ENCODE peak calls at places on chromosomes 16 and 17, in ten cellular contexts. One of them, this sample, is unnamed.

GRCh38 chr17:26809033-26809432 is 484.9 kb upstream of the WSB1 start:
- DNase-seq in uterus: no peak
- DNase-seq in NCI-H2171: no peak
- DNase-seq in GM23338: no peak
- DNase-seq in cardiac muscle cell: no peak
- DNase-seq in activated effector memory CD4-positive, alpha-beta T cell treated with Interleukin-2 at 50 U/mL for 16 hours: no peak
- DNase-seq in NCI-H1105 treated with DMSO at 0.1 percent for 48 hours: no peak
- DNase-seq in Ammon's horn: no peak
- DNase-seq in breast epithelium: no peak
- DNase-seq in HTR-8/SVneo: no peak
- DNase-seq in this sample: no peak

GRCh38 chr16:47058295-47059086 is 85.0 kb upstream of the DNAJA2 start:
- DNase-seq in uterus: no peak
- DNase-seq in NCI-H2171: no peak
- DNase-seq in GM23338: no peak
- DNase-seq in cardiac muscle cell: peak
- DNase-seq in activated effector memory CD4-positive, alpha-beta T cell treated with Interleukin-2 at 50 U/mL for 16 hours: no peak
- DNase-seq in NCI-H1105 treated with DMSO at 0.1 percent for 48 hours: peak
- DNase-seq in Ammon's horn: no peak
- DNase-seq in breast epithelium: no peak
- DNase-seq in HTR-8/SVneo: no peak
- DNase-seq in this sample: no peak

GRCh38 chr16:10122026-10122425 is 60.2 kb downstream of the GRIN2A start:
- DNase-seq in uterus: no peak
- DNase-seq in NCI-H2171: no peak
- DNase-seq in GM23338: no peak
- DNase-seq in cardiac muscle cell: no peak
- DNase-seq in activated effector memory CD4-positive, alpha-beta T cell treated with Interleukin-2 at 50 U/mL for 16 hours: no peak
- DNase-seq in NCI-H1105 treated with DMSO at 0.1 percent for 48 hours: no peak
- DNase-seq in Ammon's horn: no peak
- DNase-seq in breast epithelium: no peak
- DNase-seq in HTR-8/SVneo: no peak
- DNase-seq in this sample: no peak

GRCh38 chr16:2974319-2975056 is 5.3 kb downstream of the PAQR4 start:
- DNase-seq in uterus: no peak
- DNase-seq in NCI-H2171: no peak
- DNase-seq in GM23338: no peak
- DNase-seq in cardiac muscle cell: no peak
- DNase-seq in activated effector memory CD4-positive, alpha-beta T cell treated with Interleukin-2 at 50 U/mL for 16 hours: no peak
- DNase-seq in NCI-H1105 treated with DMSO at 0.1 percent for 48 hours: no peak
- DNase-seq in Ammon's horn: no peak
- DNase-seq in breast epithelium: no peak
- DNase-seq in HTR-8/SVneo: no peak
- DNase-seq in this sample: no peak

GRCh38 chr16:30761427-30761927 is 385 bp downstream of the CFAP119 start:
- DNase-seq in uterus: no peak
- DNase-seq in NCI-H2171: peak
- DNase-seq in GM23338: peak
- DNase-seq in cardiac muscle cell: peak
- DNase-seq in activated effector memory CD4-positive, alpha-beta T cell treated with Interleukin-2 at 50 U/mL for 16 hours: no peak
- DNase-seq in NCI-H1105 treated with DMSO at 0.1 percent for 48 hours: peak
- DNase-seq in Ammon's horn: no peak
- DNase-seq in breast epithelium: no peak
- DNase-seq in HTR-8/SVneo: no peak
- DNase-seq in this sample: no peak

GRCh38 chr16:85908889-85909584 is 10.1 kb downstream of the IRF8 start:
- DNase-seq in uterus: no peak
- DNase-seq in NCI-H2171: no peak
- DNase-seq in GM23338: no peak
- DNase-seq in cardiac muscle cell: no peak
- DNase-seq in activated effector memory CD4-positive, alpha-beta T cell treated with Interleukin-2 at 50 U/mL for 16 hours: no peak
- DNase-seq in NCI-H1105 treated with DMSO at 0.1 percent for 48 hours: no peak
- DNase-seq in Ammon's horn: peak
- DNase-seq in breast epithelium: no peak
- DNase-seq in HTR-8/SVneo: no peak
- DNase-seq in this sample: no peak

GRCh38 chr16:4021070-4021779 is 95.0 kb downstream of the ADCY9 start:
- DNase-seq in uterus: no peak
- DNase-seq in NCI-H2171: no peak
- DNase-seq in GM23338: no peak
- DNase-seq in cardiac muscle cell: no peak
- DNase-seq in activated effector memory CD4-positive, alpha-beta T cell treated with Interleukin-2 at 50 U/mL for 16 hours: no peak
- DNase-seq in NCI-H1105 treated with DMSO at 0.1 percent for 48 hours: peak
- DNase-seq in Ammon's horn: no peak
- DNase-seq in breast epithelium: peak
- DNase-seq in HTR-8/SVneo: no peak
- DNase-seq in this sample: peak

GRCh38 chr17:64354396-64354795 is 36.3 kb downstream of the PECAM1 start:
- DNase-seq in uterus: no peak
- DNase-seq in NCI-H2171: no peak
- DNase-seq in GM23338: peak
- DNase-seq in cardiac muscle cell: no peak
- DNase-seq in activated effector memory CD4-positive, alpha-beta T cell treated with Interleukin-2 at 50 U/mL for 16 hours: no peak
- DNase-seq in NCI-H1105 treated with DMSO at 0.1 percent for 48 hours: no peak
- DNase-seq in Ammon's horn: no peak
- DNase-seq in breast epithelium: no peak
- DNase-seq in HTR-8/SVneo: no peak
- DNase-seq in this sample: no peak

GRCh38 chr17:50269477-50270429 is 4.5 kb upstream of the TMEM92 start:
- DNase-seq in uterus: peak
- DNase-seq in NCI-H2171: peak
- DNase-seq in GM23338: peak
- DNase-seq in cardiac muscle cell: peak
- DNase-seq in activated effector memory CD4-positive, alpha-beta T cell treated with Interleukin-2 at 50 U/mL for 16 hours: peak
- DNase-seq in NCI-H1105 treated with DMSO at 0.1 percent for 48 hours: no peak
- DNase-seq in Ammon's horn: peak
- DNase-seq in breast epithelium: no peak
- DNase-seq in HTR-8/SVneo: peak
- DNase-seq in this sample: no peak

GRCh38 chr16:22123146-22123545 is 30.8 kb downstream of the VWA3A start:
- DNase-seq in uterus: no peak
- DNase-seq in NCI-H2171: no peak
- DNase-seq in GM23338: peak
- DNase-seq in cardiac muscle cell: no peak
- DNase-seq in activated effector memory CD4-positive, alpha-beta T cell treated with Interleukin-2 at 50 U/mL for 16 hours: no peak
- DNase-seq in NCI-H1105 treated with DMSO at 0.1 percent for 48 hours: no peak
- DNase-seq in Ammon's horn: no peak
- DNase-seq in breast epithelium: no peak
- DNase-seq in HTR-8/SVneo: no peak
- DNase-seq in this sample: no peak

GRCh38 chr17:34739386-34739785 is 160.0 kb downstream of the TMEM132E start:
- DNase-seq in uterus: no peak
- DNase-seq in NCI-H2171: no peak
- DNase-seq in GM23338: no peak
- DNase-seq in cardiac muscle cell: no peak
- DNase-seq in activated effector memory CD4-positive, alpha-beta T cell treated with Interleukin-2 at 50 U/mL for 16 hours: no peak
- DNase-seq in NCI-H1105 treated with DMSO at 0.1 percent for 48 hours: no peak
- DNase-seq in Ammon's horn: no peak
- DNase-seq in breast epithelium: no peak
- DNase-seq in HTR-8/SVneo: no peak
- DNase-seq in this sample: no peak